ENCODE peak calls at places on chromosome 10, in ten cellular contexts. W is A673, M is trophoblast cell, V is GM12864, H is mucosa of descending colon, Y is heart right ventricle, I is NT2/D1, L is esophagus squamous epithelium, E is cardiac muscle cell, U is ovary. S is an unnamed sample.

GRCh38 chr10:125448596-125448995 is 234.4 kb downstream of the TEX36 start:
- DNase-seq in E (no peak), H (no peak), Y (no peak), V (no peak), M (peak; percentile 35), I (peak; percentile 30), L (no peak), U (no peak), W (peak; percentile 45), S (no peak)

GRCh38 chr10:70317272-70317942 is 33.6 kb upstream of the NPFFR1 start:
- DNase-seq in V (no peak), H (no peak), Y (no peak), L (no peak), W (no peak), U (no peak), E (no peak), M (no peak), I (no peak), S (no peak)

GRCh38 chr10:125161570-125162139 is 1.3 kb upstream of the CTBP2 start:
- DNase-seq in U (peak; percentile 65), H (peak; percentile 61), E (no peak), I (no peak), L (no peak), Y (peak; percentile 39), V (no peak), M (peak; percentile 52), W (no peak), S (no peak)

GRCh38 chr10:57979986-57980385 is 287.7 kb downstream of the IPMK start:
- DNase-seq in M (peak; percentile 28), L (no peak), E (no peak), H (no peak), V (no peak), W (no peak), I (no peak), U (no peak), Y (no peak), S (no peak)

GRCh38 chr10:99929360-99929759 is 80.4 kb downstream of the DNMBP start:
- DNase-seq in U (no peak), V (no peak), Y (no peak), H (no peak), M (no peak), E (no peak), I (no peak), W (no peak), L (no peak), S (no peak)

GRCh38 chr10:43316516-43316915 is 49.7 kb upstream of the RASGEF1A start:
- DNase-seq in E (no peak), I (no peak), Y (no peak), M (no peak), L (no peak), W (no peak), H (no peak), U (no peak), V (no peak), S (no peak)

GRCh38 chr10:50396491-50397311 is 145.4 kb upstream of the ASAH2 start:
- DNase-seq in L (no peak), V (no peak), E (peak; percentile 43), Y (no peak), H (no peak), M (peak; percentile 76), W (no peak), U (no peak), I (no peak), S (no peak)

GRCh38 chr10:85612833-85613232 is 753.8 kb downstream of the GRID1 start:
- DNase-seq in V (no peak), H (no peak), Y (no peak), U (no peak), M (no peak), W (no peak), E (no peak), I (no peak), L (no peak), S (no peak)

GRCh38 chr10:47379901-47380300 is 4.2 kb downstream of the ZNF488 start:
- DNase-seq in H (no peak), U (no peak), E (no peak), M (no peak), L (no peak), I (no peak), V (no peak), W (no peak), Y (no peak), S (no peak)

GRCh38 chr10:43199088-43199683 is 60.9 kb downstream of the CSGALNACT2 start:
- DNase-seq in L (no peak), Y (no peak), U (no peak), M (no peak), E (no peak), W (no peak), H (no peak), I (no peak), V (no peak), S (no peak)

GRCh38 chr10:114674321-114674720 is 16.2 kb upstream of the ABLIM1 start:
- DNase-seq in E (peak; percentile 29), L (no peak), H (no peak), Y (no peak), V (no peak), U (no peak), M (no peak), W (no peak), I (no peak), S (no peak)

GRCh38 chr10:43057231-43057711 is 19.6 kb upstream of the RET start:
- DNase-seq in M (no peak), W (no peak), V (no peak), H (peak; percentile 11), I (no peak), E (no peak), Y (no peak), U (no peak), L (no peak), S (no peak)

GRCh38 chr10:20048161-20048560 is 231.9 kb downstream of the PLXDC2 start:
- DNase-seq in H (no peak), E (no peak), U (no peak), L (no peak), V (no peak), Y (no peak), M (no peak), I (no peak), W (no peak), S (no peak)

GRCh38 chr10:49080965-49081364 is 34.4 kb downstream of the VSTM4 start:
- DNase-seq in M (no peak), H (no peak), V (no peak), I (no peak), Y (no peak), W (no peak), L (no peak), E (no peak), U (no peak), S (no peak)

GRCh38 chr10:108363566-108363965 is 1199.1 kb upstream of the SORCS1 start:
- DNase-seq in W (no peak), H (no peak), M (no peak), L (no peak), U (no peak), I (no peak), V (no peak), E (no peak), Y (no peak), S (no peak)

GRCh38 chr10:114163062-114163861 is 10.7 kb downstream of the CCDC186 start:
- DNase-seq in W (no peak), L (no peak), I (no peak), M (peak; percentile 35), Y (no peak), V (no peak), H (no peak), U (no peak), E (peak; percentile 57), S (no peak)

GRCh38 chr10:101007915-101008822 is 8.6 kb downstream of the LZTS2 start:
- DNase-seq in Y (no peak), W (no peak), H (no peak), V (no peak), L (no peak), I (no peak), U (no peak), M (no peak), E (no peak), S (no peak)

GRCh38 chr10:78109210-78109609 is 75.5 kb downstream of the RPS24 start:
- DNase-seq in W (no peak), H (no peak), M (no peak), L (no peak), Y (no peak), U (no peak), V (no peak), E (no peak), I (peak; percentile 42), S (no peak)

DNA sequence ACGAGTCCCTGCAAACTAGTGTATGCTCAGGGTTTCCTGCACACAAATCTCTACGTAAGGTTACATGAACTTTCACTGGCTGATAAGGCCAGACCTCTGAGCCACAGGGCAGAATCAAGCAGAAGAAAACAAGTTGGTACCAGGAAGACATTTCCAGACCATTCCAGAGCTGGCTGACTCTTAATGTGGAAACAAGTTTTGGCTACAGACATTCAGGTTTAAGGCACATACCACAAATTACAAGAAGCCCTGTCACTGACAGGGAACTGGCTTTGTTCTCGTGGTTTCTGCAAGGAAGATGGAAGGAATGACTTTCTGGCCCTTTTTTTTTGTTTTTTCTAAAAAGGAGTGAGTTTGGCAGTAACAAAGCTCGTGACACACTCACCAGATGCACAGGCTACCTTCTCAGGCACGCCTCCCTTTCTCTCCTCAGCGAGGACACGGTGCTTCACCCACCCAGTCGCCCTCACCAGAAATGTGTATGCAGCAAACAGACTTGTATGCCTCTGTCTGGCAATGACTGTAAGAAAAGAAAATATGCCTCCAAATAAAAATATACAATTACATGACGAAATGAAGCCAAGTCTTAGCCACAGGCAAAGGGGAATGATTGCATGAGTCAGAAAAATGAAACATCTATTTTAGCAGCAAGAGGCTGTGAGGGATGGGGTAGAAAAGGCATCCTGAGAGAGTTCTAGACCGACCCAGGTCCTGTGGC is 22.6 kb downstream of the PLAC9 start:
- DNase-seq in M (peak; percentile 92), I (no peak), H (peak; percentile 35), V (no peak), U (no peak), Y (no peak), L (no peak), W (no peak), E (peak; percentile 94), S (no peak)
- H3K4me3 ChIP-seq in M (no peak overlapping the region), I (no peak overlapping the region), H (no peak overlapping the region), V (no peak overlapping the region), U (no peak overlapping the region), Y (no peak overlapping the region), L (no peak overlapping the region), W (no peak overlapping the region), E (no peak overlapping the region), S (no peak overlapping the region)

GRCh38 chr10:119131512-119132240 is 27.8 kb downstream of the DENND10 start:
- DNase-seq in E (peak; percentile 76), U (no peak), H (no peak), L (no peak), W (peak; percentile 54), Y (no peak), M (peak; percentile 56), V (peak; percentile 51), I (no peak), S (no peak)
- H3K4me3 ChIP-seq in E (no peak overlapping the region), U (peak overlapping the region; percentile 21), H (no peak overlapping the region), L (no peak overlapping the region), W (peak overlapping the region; percentile 23), Y (peak overlapping the region; percentile 38), M (no peak overlapping the region), V (peak overlapping the region; percentile 41), I (no peak overlapping the region), S (peak overlapping the region; percentile 2)

GRCh38 chr10:113027574-113028392 is 77.7 kb downstream of the TCF7L2 start:
- DNase-seq in U (no peak), L (no peak), H (no peak), W (peak; percentile 21), E (no peak), V (no peak), M (no peak), Y (no peak), I (no peak), S (no peak)
- H3K4me3 ChIP-seq in U (no peak overlapping the region), L (no peak overlapping the region), H (no peak overlapping the region), W (no peak overlapping the region), E (no peak overlapping the region), V (no peak overlapping the region), M (no peak overlapping the region), Y (no peak overlapping the region), I (no peak overlapping the region), S (no peak overlapping the region)

GRCh38 chr10:122020202-122020601 is 31.2 kb downstream of the TACC2 start:
- DNase-seq in W (no peak), V (no peak), H (no peak), M (no peak), E (no peak), L (no peak), I (no peak), U (no peak), Y (no peak), S (no peak)
- H3K4me3 ChIP-seq in W (no peak overlapping the region), V (no peak overlapping the region), H (no peak overlapping the region), M (no peak overlapping the region), E (no peak overlapping the region), L (peak overlapping the region; percentile 41), I (no peak overlapping the region), U (no peak overlapping the region), Y (no peak overlapping the region), S (peak overlapping the region; percentile 36)

S was measured in Panc1.